ENCODE peak calls at places on chromosomes 4 and X, in four cellular contexts. Y is GM12878, H is K562, B is HepG2. D is an unnamed sample.

GRCh38 chr4:80202784-80203553 is 5.7 kb downstream of the PRDM8 start:
- DNase-seq in Y (no peak), H (no peak), B (no peak), D (peak; percentile 42)

GRCh38 chr4:4216668-4217067 is 10.1 kb downstream of the OTOP1 start:
- DNase-seq in Y (no peak), H (no peak), B (no peak), D (peak; percentile 25)

GRCh38 chr4:141771889-141772830 is 135.8 kb downstream of the IL15 start:
- DNase-seq in Y (peak; percentile 52), H (no peak), B (no peak), D (no peak)

GRCh38 chr4:78070731-78071282 is 13.7 kb downstream of the FRAS1 start:
- DNase-seq in Y (no peak), H (no peak), B (no peak), D (no peak)

GRCh38 chr4:37935026-37935425 is 25.2 kb upstream of the PTTG2 start:
- DNase-seq in Y (no peak), H (no peak), B (no peak), D (no peak)

GRCh38 chr4:25970691-25971427 is 56.8 kb downstream of the SMIM20 start:
- DNase-seq in Y (no peak), H (no peak), B (peak; percentile 28), D (no peak)

GRCh38 chrX:34638116-34638515 is 19.0 kb downstream of the TMEM47 start:
- DNase-seq in Y (no peak), H (no peak), B (peak; percentile 1), D (no peak)

GRCh38 chr4:156756118-156756517 is 215.5 kb downstream of the PDGFC start:
- DNase-seq in Y (no peak), H (no peak), B (no peak), D (no peak)

GRCh38 chrX:148601034-148601433 is 100.6 kb downstream of the AFF2 start:
- DNase-seq in Y (no peak), H (peak; percentile 17), B (no peak), D (no peak)

GRCh38 chr4:142817442-142817841 is 28.7 kb downstream of the INPP4B start:
- DNase-seq in Y (no peak), H (no peak), B (no peak), D (no peak)

GRCh38 chr4:165476214-165477098 is 97.6 kb downstream of the CPE start:
- DNase-seq in Y (no peak), H (peak; percentile 84), B (no peak), D (no peak)

GRCh38 chr4:19940861-19941260 is 310.8 kb upstream of the SLIT2 start:
- DNase-seq in Y (no peak), H (no peak), B (no peak), D (no peak)

GRCh38 chr4:19930742-19931141 is 321.0 kb upstream of the SLIT2 start:
- DNase-seq in Y (no peak), H (no peak), B (no peak), D (no peak)

GRCh38 chr4:19941434-19941833 is 310.3 kb upstream of the SLIT2 start:
- DNase-seq in Y (no peak), H (no peak), B (no peak), D (no peak)

GRCh38 chr4:19936471-19936870 is 315.2 kb upstream of the SLIT2 start:
- DNase-seq in Y (no peak), H (no peak), B (no peak), D (no peak)
- TF ChIP-seq NR2C2 in Y (no peak), H (no peak), B (no peak), D (no peak)

GRCh38 chrX:24732705-24733104 is 39.0 kb downstream of the POLA1 start:
- DNase-seq in Y (no peak), H (no peak), B (no peak), D (no peak)
- TF ChIP-seq NR2C2 in Y (no peak), H (no peak), B (no peak), D (no peak)

DNA sequence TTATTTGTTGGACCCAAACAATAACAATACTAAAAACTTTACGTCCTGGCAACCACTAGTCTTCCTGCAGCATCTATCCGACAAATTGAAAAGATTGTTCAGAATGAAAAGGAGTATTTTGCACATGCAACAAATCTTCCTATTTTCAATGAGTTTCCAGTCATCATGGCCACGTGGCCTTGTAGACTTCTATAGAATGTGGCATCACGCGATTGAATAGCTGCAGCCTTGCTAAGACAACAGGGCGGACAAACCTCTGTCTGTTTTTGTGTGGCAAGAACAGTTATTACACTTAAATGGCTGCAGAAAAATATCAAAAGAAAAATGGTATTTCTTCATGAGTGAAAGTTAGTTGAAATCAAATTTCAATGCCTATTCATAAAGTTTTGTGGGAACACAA is 297.9 kb upstream of the LCORL start:
- DNase-seq in Y (no peak), H (no peak), B (no peak), D (no peak)
- TF ChIP-seq NR2C2 in Y (no peak), H (no peak), B (no peak), D (no peak)

GRCh38 chr4:6233943-6234342 is 33.6 kb upstream of the JAKMIP1 start:
- DNase-seq in Y (no peak), H (no peak), B (no peak), D (no peak)

GRCh38 chr4:6235901-6236625 is 33.6 kb upstream of the WFS1 start:
- DNase-seq in Y (no peak), H (no peak), B (no peak), D (no peak)

GRCh38 chr4:6239486-6239885 is 30.2 kb upstream of the WFS1 start:
- DNase-seq in Y (no peak), H (no peak), B (no peak), D (no peak)

GRCh38 chr4:6235012-6235411 is 34.6 kb upstream of the WFS1 start:
- DNase-seq in Y (no peak), H (no peak), B (no peak), D (no peak)

GRCh38 chr4:6236816-6237390 is 32.7 kb upstream of the WFS1 start:
- DNase-seq in Y (no peak), H (no peak), B (no peak), D (no peak)
- TF ChIP-seq NR2C2 in Y (no peak), H (no peak), B (no peak), D (no peak)

DNA sequence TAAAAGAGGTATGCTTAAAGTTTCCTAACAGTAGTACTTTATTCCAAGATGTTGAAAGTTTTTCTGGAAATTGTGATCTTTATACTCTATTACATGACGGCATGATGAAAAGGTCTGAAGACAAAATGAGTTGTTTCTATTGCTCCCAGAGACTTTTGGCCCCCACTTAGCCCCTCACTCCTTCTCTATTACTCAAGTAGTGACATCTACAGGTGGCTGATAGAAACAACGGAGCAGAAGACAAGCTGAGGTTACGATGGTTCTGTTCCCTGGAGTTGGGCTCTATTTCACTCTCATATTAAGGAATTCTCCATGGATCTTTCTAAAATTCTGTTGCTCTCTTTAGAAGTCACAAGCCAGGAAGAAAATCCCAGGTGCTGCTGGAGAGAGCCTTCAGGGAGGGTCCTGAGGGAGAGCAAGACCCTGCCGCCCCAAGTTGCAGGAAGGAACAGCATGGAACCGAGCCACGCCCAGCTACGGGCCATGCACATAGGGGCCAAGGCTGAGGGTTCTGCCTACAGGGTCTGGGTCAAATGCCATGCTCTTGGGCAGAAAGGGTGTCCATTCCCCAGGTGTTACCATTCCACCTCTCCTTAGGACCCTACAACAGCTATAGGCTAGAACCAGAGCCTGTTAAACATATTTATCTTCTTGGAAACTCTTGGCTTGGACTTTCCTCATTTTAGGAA is 22.7 kb downstream of the RPL9 start:
- DNase-seq in Y (no peak), H (no peak), B (no peak), D (no peak)
- TF ChIP-seq NR2C2 in Y (no peak), H (no peak), B (no peak), D (no peak)

GRCh38 chrX:19673334-19674040 is 158.2 kb upstream of the MAP3K15 start:
- DNase-seq in Y (no peak), H (no peak), B (peak; percentile 31), D (no peak)
- TF ChIP-seq NR2C2 in Y (no peak), H (no peak), B (no peak), D (no peak)

DNA sequence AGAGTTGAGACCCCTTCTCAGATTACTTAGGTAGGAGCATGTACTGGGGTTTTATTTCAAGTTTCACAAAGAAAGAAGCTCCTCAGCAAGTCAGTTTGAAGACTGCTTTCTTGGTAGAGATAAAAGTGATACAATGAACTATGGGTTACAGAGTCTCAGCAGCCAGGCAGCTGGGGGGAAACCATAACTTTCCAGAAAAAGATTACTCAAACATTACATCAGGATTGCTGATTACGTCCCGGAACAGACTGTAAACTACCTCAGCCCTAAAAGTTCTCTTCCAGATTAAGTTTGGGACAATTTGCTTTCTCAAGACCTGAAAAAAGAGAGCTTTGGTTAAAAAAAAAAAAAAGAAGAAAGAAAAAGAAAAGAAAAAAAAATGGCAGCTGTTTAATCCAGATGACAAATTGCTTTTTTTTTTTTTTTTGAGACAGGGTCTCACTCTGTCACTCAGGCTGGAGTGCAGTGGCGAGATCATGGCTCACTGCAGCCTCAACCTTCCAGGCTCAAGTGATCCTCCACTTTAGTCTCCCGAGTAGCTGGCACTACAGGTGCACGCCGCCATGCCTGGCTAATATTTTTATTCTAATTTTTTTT is 16.6 kb downstream of the SAT1 start:
- DNase-seq in Y (no peak), H (peak; percentile 17), B (no peak), D (no peak)
- TF ChIP-seq NR2C2 in Y (no peak), H (no peak), B (no peak), D (no peak)

GRCh38 chrX:9465380-9466114 is 689 bp downstream of the TBL1X start:
- DNase-seq in Y (no peak), H (peak; percentile 32), B (no peak), D (peak; percentile 25)
- TF ChIP-seq NR2C2 in Y (no peak), H (no peak), B (no peak), D (no peak)